ENCODE peak calls at places on chromosome 12, in six cellular contexts. F is H9, Y is IMR-90, B is mesenchymal stem cell, V is trophoblast cell, L is H1. N is an unnamed sample.

GRCh38 chr12:124567035-124567672 is at the start of gene NCOR2:
- DNase-seq in F (no peak), Y (no peak), B (no peak), V (no peak), L (peak; percentile 72), N (no peak)

GRCh38 chr12:108825205-108825950 is 32.0 kb downstream of the SSH1 start:
- DNase-seq in F (no peak), Y (peak; percentile 76), B (peak; percentile 95), V (no peak), L (no peak), N (no peak)

GRCh38 chr12:3218846-3219632 is 141.9 kb downstream of the TSPAN9 start:
- DNase-seq in F (no peak), Y (no peak), B (no peak), V (no peak), L (no peak), N (no peak)

GRCh38 chr12:24424376-24424775 is 474.9 kb upstream of the SOX5 start:
- DNase-seq in F (no peak), Y (no peak), B (no peak), V (no peak), L (no peak), N (no peak)

GRCh38 chr12:109763201-109763841 is 49.7 kb downstream of the FAM222A start:
- DNase-seq in F (peak; percentile 31), Y (peak; percentile 58), B (peak; percentile 65), V (peak; percentile 27), L (peak; percentile 35), N (no peak)

GRCh38 chr12:57266681-57267080 is 15.7 kb upstream of the STAC3 start:
- DNase-seq in F (no peak), Y (no peak), B (no peak), V (no peak), L (no peak), N (no peak)

GRCh38 chr12:104596876-104597833 is 140.4 kb downstream of the CHST11 start:
- DNase-seq in F (no peak), Y (no peak), B (no peak), V (no peak), L (no peak), N (no peak)

GRCh38 chr12:113130457-113131135 is 5.0 kb downstream of the RASAL1 start:
- DNase-seq in F (peak; percentile 88), Y (no peak), B (no peak), V (no peak), L (peak; percentile 78), N (no peak)

GRCh38 chr12:105352049-105352448 is 21.6 kb downstream of the C12orf75 start:
- DNase-seq in F (no peak), Y (no peak), B (no peak), V (no peak), L (no peak), N (no peak)

GRCh38 chr12:93325855-93326254 is 51.9 kb upstream of the NUDT4 start:
- DNase-seq in F (no peak), Y (peak; percentile 90), B (peak; percentile 84), V (peak; percentile 13), L (no peak), N (no peak)

GRCh38 chr12:93319523-93320045 is 58.1 kb upstream of the NUDT4 start:
- DNase-seq in F (no peak), Y (no peak), B (no peak), V (no peak), L (no peak), N (no peak)

GRCh38 chr12:93323625-93324165 is 54.0 kb upstream of the NUDT4 start:
- DNase-seq in F (no peak), Y (peak; percentile 44), B (peak; percentile 30), V (no peak), L (no peak), N (no peak)

GRCh38 chr12:93318720-93319522 is 58.8 kb upstream of the NUDT4 start:
- DNase-seq in F (no peak), Y (no peak), B (no peak), V (no peak), L (no peak), N (no peak)

DNA sequence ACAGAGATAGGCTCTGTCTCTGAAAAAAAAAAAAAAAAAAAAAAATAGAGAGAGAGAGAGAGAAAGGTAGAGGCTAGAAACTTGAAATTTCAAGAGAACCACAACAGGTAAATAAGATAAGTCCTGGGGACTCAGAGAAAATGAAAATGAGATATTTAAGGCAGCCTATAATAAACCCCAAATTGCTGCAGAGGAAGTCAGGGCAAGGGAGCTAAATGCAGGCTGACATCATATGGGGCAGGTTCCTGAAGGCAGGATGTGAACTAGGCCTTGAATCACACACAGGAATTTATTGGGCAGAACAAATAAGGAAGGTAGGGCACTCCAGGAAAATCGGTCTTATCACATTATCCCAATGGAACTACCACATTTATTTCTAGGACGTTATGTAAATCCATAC is 54.9 kb upstream of the NUDT4 start:
- DNase-seq in F (no peak), Y (peak; percentile 68), B (no peak), V (no peak), L (no peak), N (no peak)
- H3K4me2 ChIP-seq in F (no peak overlapping the region), Y (no peak overlapping the region), B (no peak overlapping the region), V (no peak overlapping the region), L (no peak overlapping the region), N (no peak overlapping the region)

GRCh38 chr12:54358620-54358944 is 5.7 kb downstream of the GPR84 start:
- DNase-seq in F (no peak), Y (no peak), B (peak; percentile 66), V (no peak), L (no peak), N (peak; percentile 29)

GRCh38 chr12:54359762-54360351 is 4.4 kb downstream of the GPR84 start:
- DNase-seq in F (no peak), Y (no peak), B (no peak), V (no peak), L (no peak), N (no peak)

GRCh38 chr12:54357802-54358619 is 6.3 kb downstream of the GPR84 start:
- DNase-seq in F (peak; percentile 78), Y (no peak), B (peak; percentile 75), V (no peak), L (peak; percentile 53), N (no peak)

GRCh38 chr12:54360717-54361456 is 3.4 kb downstream of the GPR84 start:
- DNase-seq in F (peak; percentile 94), Y (peak; percentile 82), B (peak; percentile 86), V (peak; percentile 55), L (peak; percentile 93), N (peak; percentile 87)

GRCh38 chr12:54358945-54359761 is 5.1 kb downstream of the GPR84 start:
- DNase-seq in F (peak; percentile 100), Y (peak; percentile 100), B (peak; percentile 99), V (peak; percentile 98), L (peak; percentile 89), N (peak; percentile 99)
- H2AK5ac ChIP-seq in F (no peak overlapping the region), Y (peak overlapping the region; percentile 96), B (peak overlapping the region; percentile 80), V (peak overlapping the region; percentile 91), L (no peak overlapping the region), N (peak overlapping the region; percentile 65)

GRCh38 chr12:93459097-93459496 is 8.2 kb upstream of the MRPL42 start:
- DNase-seq in F (no peak), Y (no peak), B (no peak), V (no peak), L (no peak), N (no peak)

GRCh38 chr12:93459992-93460391 is 7.3 kb upstream of the MRPL42 start:
- DNase-seq in F (no peak), Y (no peak), B (no peak), V (no peak), L (no peak), N (no peak)

GRCh38 chr12:93451423-93452158 is 9.8 kb upstream of the UBE2N start:
- DNase-seq in F (no peak), Y (no peak), B (no peak), V (no peak), L (no peak), N (no peak)

GRCh38 chr12:93453633-93454032 is 11.9 kb upstream of the UBE2N start:
- DNase-seq in F (no peak), Y (peak; percentile 77), B (peak; percentile 37), V (no peak), L (no peak), N (no peak)

GRCh38 chr12:93456077-93456476 is 11.2 kb upstream of the MRPL42 start:
- DNase-seq in F (no peak), Y (no peak), B (no peak), V (no peak), L (no peak), N (no peak)
- H4K91ac ChIP-seq in F (no peak overlapping the region), Y (no peak overlapping the region), B (no peak overlapping the region), V (no peak overlapping the region), L (no peak overlapping the region), N (no peak overlapping the region)

DNA sequence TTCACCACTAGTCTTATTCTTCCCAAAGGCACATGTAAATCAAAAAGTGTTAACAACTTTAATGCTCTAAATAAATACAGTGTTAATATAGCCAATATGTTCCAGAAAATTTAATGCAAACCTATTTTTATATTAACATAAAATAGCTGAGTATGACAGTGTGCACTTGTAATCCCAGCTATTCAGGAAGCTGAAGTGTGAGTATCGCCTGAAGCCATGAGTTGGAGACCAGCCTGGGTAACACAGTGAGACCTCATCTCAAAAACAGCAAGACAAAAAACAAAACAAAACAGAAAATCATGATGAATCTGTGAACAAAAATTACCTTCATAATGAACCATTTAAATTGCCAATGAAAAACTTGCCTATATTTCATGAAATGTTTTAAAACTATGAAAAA is 798.9 kb downstream of the SLC6A15 start:
- DNase-seq in F (no peak), Y (peak; percentile 4), B (no peak), V (no peak), L (no peak), N (no peak)
- H3K4me2 ChIP-seq in F (no peak overlapping the region), Y (no peak overlapping the region), B (no peak overlapping the region), V (no peak overlapping the region), L (no peak overlapping the region), N (no peak overlapping the region)

DNA sequence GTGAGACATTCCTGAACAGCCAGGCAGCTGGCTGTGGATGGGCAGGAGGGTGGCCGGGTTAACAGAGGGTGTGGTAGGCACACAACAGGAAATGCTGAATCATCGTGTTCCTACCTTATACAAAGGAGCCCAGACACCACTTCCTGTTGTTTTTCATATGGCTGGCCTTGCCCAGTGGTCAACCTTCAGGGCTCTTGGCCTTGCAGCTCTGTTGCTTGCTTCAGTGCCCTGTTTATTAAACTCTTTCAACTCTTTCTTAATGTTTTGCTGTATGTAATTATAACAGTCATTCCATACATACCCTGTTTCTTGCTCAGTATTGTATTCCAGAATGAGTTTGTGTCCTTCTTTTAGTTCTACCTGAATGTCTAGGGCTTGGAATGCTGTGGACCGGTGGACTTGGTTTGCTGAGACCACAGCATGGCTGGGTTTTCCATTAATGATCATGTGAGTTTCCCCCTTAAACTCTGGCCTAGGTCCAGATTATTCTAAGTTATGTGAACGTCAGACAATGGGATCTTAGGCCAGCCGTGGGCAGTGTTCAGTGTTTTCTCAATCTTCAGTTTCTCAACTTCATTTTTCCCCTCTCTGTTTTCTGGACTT is 11.9 kb downstream of the CFAP54 start:
- DNase-seq in F (peak; percentile 45), Y (peak; percentile 61), B (peak; percentile 48), V (no peak), L (no peak), N (no peak)
- H2AK5ac ChIP-seq in F (no peak overlapping the region), Y (peak overlapping the region; percentile 18), B (peak overlapping the region; percentile 97), V (peak overlapping the region; percentile 30), L (peak overlapping the region; percentile 99), N (no peak overlapping the region)

DNA sequence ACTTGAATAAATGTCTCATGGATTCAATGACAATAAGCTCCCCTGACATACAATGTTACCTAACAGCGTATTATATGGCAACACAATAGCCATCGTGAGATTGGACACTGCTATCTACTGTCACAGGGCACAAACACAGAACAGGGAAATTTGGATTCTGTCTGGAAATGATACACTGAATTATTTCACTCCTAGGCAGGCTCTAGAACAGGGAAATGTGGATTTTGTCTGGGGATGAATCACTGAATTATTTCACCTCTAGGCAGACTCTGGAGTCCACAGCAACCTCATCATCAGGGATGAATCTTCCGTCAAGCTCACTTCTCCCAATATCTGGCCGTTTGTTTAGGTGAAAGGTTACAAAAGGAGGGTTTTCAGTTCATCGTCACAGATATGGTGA is 288.8 kb downstream of the TMEM132D start:
- DNase-seq in F (no peak), Y (no peak), B (no peak), V (no peak), L (no peak), N (no peak)
- H4K91ac ChIP-seq in F (no peak overlapping the region), Y (no peak overlapping the region), B (no peak overlapping the region), V (no peak overlapping the region), L (no peak overlapping the region), N (no peak overlapping the region)